ENCODE peak calls at places on chromosomes 13 and 19, in four cellular contexts. I is heart left ventricle, D is testis, K is RWPE2. Q is an unnamed sample. For H3K4me1, the result is how much of the 10 kb centered on the place peaks cover.

GRCh38 chr19:19820774-19821315 is 705 bp downstream of the ZNF506 start:
- DNase-seq in K (no peak), I (no peak), D (no peak), Q (no peak)

GRCh38 chr19:35641515-35642151 is at the start of gene ETV2:
- DNase-seq in I (no peak), K (no peak), D (peak), Q (peak)

GRCh38 chr19:10654610-10655456 is 687 bp downstream of the ILF3 start:
- DNase-seq in K (no peak), D (peak), I (peak), Q (peak)

GRCh38 chr13:113748862-113749451 is 10.1 kb upstream of the TMEM255B start:
- DNase-seq in D (no peak), I (peak), K (no peak), Q (peak)

GRCh38 chr13:108200781-108201398 is 14.4 kb downstream of the LIG4 start:
- DNase-seq in K (no peak), D (no peak), I (no peak), Q (no peak)

GRCh38 chr19:12800344-12800732 is 1.3 kb downstream of the PRDX2 start:
- DNase-seq in K (no peak), I (no peak), D (no peak), Q (no peak)

GRCh38 chr13:33800646-33801186 is 17.2 kb upstream of the RFC3 start:
- DNase-seq in K (no peak), D (no peak), I (no peak), Q (no peak)

GRCh38 chr13:113895436-113895835 is 31.6 kb upstream of the GAS6 start:
- DNase-seq in K (no peak), I (no peak), D (no peak), Q (no peak)

DNA sequence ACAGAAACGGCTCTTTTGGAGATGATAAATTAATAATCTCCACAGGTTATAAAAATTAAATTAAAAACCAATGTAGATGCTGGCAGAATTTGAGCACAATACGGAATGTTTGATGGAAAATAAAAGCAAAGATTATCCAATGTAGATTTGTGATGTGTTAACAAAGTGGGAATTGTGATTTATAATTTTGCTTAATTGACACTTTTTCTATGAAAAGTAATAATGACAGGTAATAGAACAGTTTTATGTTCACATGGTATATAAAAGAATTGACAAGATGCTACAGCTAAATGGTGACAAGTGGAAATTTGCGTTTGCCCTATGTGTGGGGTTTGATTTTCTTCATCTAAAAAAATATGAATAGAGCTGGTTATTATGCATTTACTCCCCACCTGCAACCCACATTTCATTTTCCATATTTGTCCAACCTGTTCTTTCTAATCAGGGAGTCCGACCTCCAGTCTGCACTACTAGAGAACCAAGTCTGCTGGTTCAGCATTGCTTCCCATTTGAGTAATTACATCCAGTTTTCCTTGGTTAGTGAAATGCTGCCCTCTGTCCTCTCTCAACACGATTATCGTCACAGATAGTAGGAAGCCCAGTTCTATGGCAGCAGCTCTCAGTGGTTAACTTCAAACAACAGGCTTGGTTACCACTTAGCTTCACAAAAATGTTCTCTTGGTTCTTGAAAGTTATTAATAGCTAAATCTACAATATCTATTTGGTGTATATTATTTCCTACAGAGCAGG is 61.4 kb upstream of the SLITRK1 start:
- DNase-seq in I (no peak), K (no peak), D (no peak), Q (no peak)
- TF ChIP-seq CTCF in I (no peak), K (no peak), D (no peak), Q (no peak)

GRCh38 chr19:4278460-4278901 is 585 bp upstream of the SHD start:
- DNase-seq in I (no peak), K (no peak), D (no peak), Q (no peak)

GRCh38 chr19:4278926-4279529 is at the start of gene SHD:
- DNase-seq in K (no peak), I (no peak), D (no peak), Q (no peak)

GRCh38 chr19:4278010-4278409 is 1.1 kb upstream of the SHD start:
- DNase-seq in K (no peak), D (no peak), I (no peak), Q (no peak)

GRCh38 chr19:4277051-4277700 is 1.9 kb upstream of the SHD start:
- DNase-seq in K (no peak), I (no peak), D (no peak), Q (no peak)

DNA sequence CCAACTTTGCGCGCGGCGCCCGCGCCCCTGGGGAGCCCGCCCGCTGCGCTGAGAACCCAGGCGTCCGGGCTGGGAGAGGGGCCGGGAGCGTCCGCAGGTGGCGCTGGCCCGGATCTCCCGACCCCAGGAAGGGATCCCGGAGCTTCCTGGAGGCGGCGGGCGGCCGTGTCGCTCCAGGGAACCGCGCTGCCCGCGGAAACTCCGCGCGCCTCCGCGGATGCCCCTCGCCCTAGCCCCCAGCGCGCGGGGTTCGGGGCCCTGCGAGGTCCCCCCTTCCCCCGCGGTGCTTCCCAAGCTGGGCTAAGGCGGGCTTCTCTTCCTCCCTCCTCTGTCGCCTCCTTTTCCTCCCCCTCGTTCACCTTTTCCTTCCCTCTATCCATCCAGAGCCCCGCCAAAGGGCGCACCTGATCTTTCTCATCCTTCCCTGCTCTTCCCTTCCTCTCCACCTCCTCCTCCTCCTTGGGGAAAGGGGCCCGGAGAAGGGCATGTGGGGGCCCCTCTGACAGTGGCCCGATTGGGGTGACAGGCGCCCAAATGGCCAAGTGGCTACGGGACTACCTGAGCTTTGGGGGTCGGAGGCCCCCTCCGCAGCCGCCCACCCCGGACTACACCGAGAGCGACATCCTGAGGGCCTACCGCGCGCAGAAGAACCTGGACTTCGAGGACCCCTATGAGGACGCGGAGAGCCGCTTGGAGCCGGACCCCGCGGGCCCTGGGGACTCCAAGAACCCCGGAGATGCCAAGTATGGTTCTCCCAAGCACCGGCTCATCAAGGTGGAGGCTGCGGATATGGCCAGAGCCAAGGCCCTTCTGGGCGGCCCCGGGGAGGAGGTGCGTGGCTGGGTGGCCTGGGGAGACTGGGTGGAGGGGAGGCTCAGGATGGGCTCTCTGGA is 710 bp downstream of the SHD start:
- DNase-seq in K (no peak), D (no peak), I (no peak), Q (no peak)
- H3K4me3 ChIP-seq in K (no peak), D (peak), I (peak), Q (no peak)

GRCh38 chr13:29924482-29924884 is 74.1 kb upstream of the UBL3 start:
- DNase-seq in K (no peak), I (no peak), D (no peak), Q (no peak)

GRCh38 chr13:29923554-29924481 is 73.4 kb upstream of the UBL3 start:
- DNase-seq in I (peak), K (peak), D (peak), Q (peak)

GRCh38 chr13:29925457-29925856 is 75.0 kb upstream of the UBL3 start:
- DNase-seq in D (peak), K (no peak), I (no peak), Q (no peak)

GRCh38 chr13:29926077-29926476 is 75.7 kb upstream of the UBL3 start:
- DNase-seq in K (no peak), D (no peak), I (no peak), Q (no peak)

GRCh38 chr13:29924951-29925350 is 74.5 kb upstream of the UBL3 start:
- DNase-seq in K (no peak), I (no peak), D (no peak), Q (no peak)
- H3K4me1 ChIP-seq in K (under half), I (under half), D (under half), Q (under half)

GRCh38 chr13:20779405-20779804 is 5.6 kb upstream of the EEF1AKMT1 start:
- DNase-seq in K (no peak), I (no peak), D (no peak), Q (no peak)

GRCh38 chr13:20775961-20776360 is 2.2 kb upstream of the EEF1AKMT1 start:
- DNase-seq in I (no peak), K (no peak), D (no peak), Q (no peak)

GRCh38 chr13:20774746-20775145 is 985 bp upstream of the EEF1AKMT1 start:
- DNase-seq in I (no peak), D (no peak), K (no peak), Q (no peak)

GRCh38 chr13:20773194-20774080 is at the start of gene EEF1AKMT1:
- DNase-seq in D (peak), I (peak), K (peak), Q (peak)

GRCh38 chr13:20776751-20777150 is 3.0 kb upstream of the EEF1AKMT1 start:
- DNase-seq in K (no peak), I (no peak), D (no peak), Q (no peak)
- TF ChIP-seq CTCF in K (no peak), I (no peak), D (no peak), Q (no peak)

GRCh38 chr19:6752257-6753177 is 13.0 kb downstream of the TRIP10 start:
- DNase-seq in I (no peak), K (no peak), D (no peak), Q (peak)
- H3K4me3 ChIP-seq in I (peak), K (no peak), D (peak), Q (no peak)

GRCh38 chr19:8457209-8457608 is 12.4 kb downstream of the HNRNPM start:
- DNase-seq in K (no peak), I (no peak), D (no peak), Q (no peak)
- H3K4me1 ChIP-seq in K (under half), I (half or more), D (under half), Q (half or more)

GRCh38 chr13:58843567-58843966 is 1212.0 kb downstream of the PCDH17 start:
- DNase-seq in K (no peak), I (no peak), D (no peak), Q (no peak)
- TF ChIP-seq CTCF in K (no peak), I (no peak), D (no peak), Q (no peak)

GRCh38 chr13:49821216-49821820 is 28.8 kb upstream of the KPNA3 start:
- DNase-seq in D (no peak), I (no peak), K (no peak), Q (no peak)
- H3K4me3 ChIP-seq in D (no peak), I (no peak), K (no peak), Q (no peak)